ENCODE peak calls at places on chromosomes 6 and 20, in four cellular contexts. A is stimulated activated CD4-positive, alpha-beta T cell treated with anti-CD3 and anti-CD28 coated beads, Interleukin-4, amount 100 ng/mL, for 4 hours; F is GM23248; N is T follicular helper cell. Q is an unnamed sample.
A peak's percentile ranks its signal among the peaks of the same experiment; 100 is the strongest.

GRCh38 chr6:22921831-22922230 is 352.5 kb downstream of the HDGFL1 start:
- DNase-seq in N (no peak), A (no peak), F (no peak), Q (no peak)

GRCh38 chr6:136134751-136135150 is 115.4 kb downstream of the MTFR2 start:
- DNase-seq in F (no peak), N (no peak), A (no peak), Q (no peak)

GRCh38 chr6:134805163-134805562 is 144.7 kb downstream of the ALDH8A1 start:
- DNase-seq in A (no peak), N (no peak), F (no peak), Q (no peak)

GRCh38 chr20:3803289-3803688 is 7.2 kb downstream of the CDC25B start:
- DNase-seq in F (no peak), N (no peak), A (no peak), Q (no peak)

GRCh38 chr6:34129753-34130152 is 16.1 kb downstream of the GRM4 start:
- DNase-seq in N (no peak), A (no peak), F (no peak), Q (no peak)

GRCh38 chr6:13508711-13509705 is 21.6 kb upstream of the GFOD1 start:
- DNase-seq in N (no peak), F (peak; percentile 79), A (no peak), Q (peak; percentile 98)

GRCh38 chr20:341682-342081 is 5.2 kb upstream of the NRSN2 start:
- DNase-seq in N (no peak), F (peak; percentile 88), A (peak; percentile 40), Q (peak; percentile 76)

GRCh38 chr6:90039911-90040310 is 145.6 kb downstream of the GJA10 start:
- DNase-seq in N (no peak), A (no peak), F (peak; percentile 42), Q (no peak)

GRCh38 chr6:97645757-97646156 is 362.7 kb upstream of the MMS22L start:
- DNase-seq in A (no peak), N (no peak), F (no peak), Q (no peak)

GRCh38 chr20:22918286-22918983 is 116.7 kb upstream of the SSTR4 start:
- DNase-seq in A (no peak), N (no peak), F (no peak), Q (no peak)

GRCh38 chr6:56699066-56699654 is 56.5 kb upstream of the DST start:
- DNase-seq in F (peak; percentile 65), A (no peak), N (no peak), Q (peak; percentile 70)

GRCh38 chr6:16278048-16278724 is 39.8 kb downstream of the GMPR start:
- DNase-seq in A (no peak), N (no peak), F (no peak), Q (no peak)

GRCh38 chr20:59821201-59821600 is 112.2 kb downstream of the SYCP2 start:
- DNase-seq in A (no peak), F (no peak), N (no peak), Q (no peak)

GRCh38 chr6:153162172-153162571 is 31.1 kb upstream of the RGS17 start:
- DNase-seq in A (no peak), F (no peak), N (no peak), Q (no peak)

GRCh38 chr6:45923831-45924391 is 91.7 kb downstream of the CLIC5 start:
- DNase-seq in A (no peak), F (peak; percentile 81), N (no peak), Q (no peak)

GRCh38 chr20:48463916-48464315 is 363.9 kb downstream of the PREX1 start:
- DNase-seq in N (no peak), F (peak; percentile 69), A (no peak), Q (peak; percentile 34)

GRCh38 chr6:43719511-43719910 is 31.9 kb upstream of the MRPS18A start:
- DNase-seq in N (no peak), F (no peak), A (no peak), Q (no peak)

GRCh38 chr6:22875845-22876244 is 306.5 kb downstream of the HDGFL1 start:
- DNase-seq in F (no peak), A (no peak), N (no peak), Q (no peak)

GRCh38 chr6:16762547-16763477 is 1.6 kb upstream of the ATXN1 start:
- DNase-seq in N (peak; percentile 73), A (peak; percentile 28), F (peak; percentile 96), Q (peak; percentile 87)

GRCh38 chr6:73696990-73697651 is 1.1 kb downstream of the CD109 start:
- DNase-seq in F (peak; percentile 36), N (no peak), A (no peak), Q (no peak)

GRCh38 chr6:158002249-158002950 is 20.7 kb downstream of the SYNJ2 start:
- DNase-seq in F (peak; percentile 65), N (no peak), A (no peak), Q (no peak)

GRCh38 chr20:1225729-1226313 is at the start of gene RAD21L1:
- DNase-seq in N (peak; percentile 82), F (peak; percentile 88), A (peak; percentile 87), Q (peak; percentile 56)

GRCh38 chr6:1915226-1915625 is 305.5 kb downstream of the FOXC1 start:
- DNase-seq in N (no peak), F (no peak), A (no peak), Q (no peak)

GRCh38 chr20:50635676-50636600 is 55.4 kb downstream of the RIPOR3 start:
- DNase-seq in F (peak; percentile 65), A (peak; percentile 47), N (peak; percentile 23), Q (peak; percentile 51)

GRCh38 chr6:40160826-40161225 is 226.6 kb upstream of the MOCS1 start:
- DNase-seq in N (no peak), A (no peak), F (peak; percentile 9), Q (no peak)

GRCh38 chr20:57939499-57939898 is 229.7 kb upstream of the PMEPA1 start:
- DNase-seq in A (no peak), N (no peak), F (no peak), Q (no peak)

GRCh38 chr20:1494436-1494835 is 3.2 kb upstream of the SIRPB2 start:
- DNase-seq in N (no peak), F (no peak), A (no peak), Q (no peak)

GRCh38 chr6:132082421-132082820 is 131.2 kb upstream of the CCN2 start:
- DNase-seq in F (no peak), N (no peak), A (no peak), Q (no peak)

GRCh38 chr6:104325341-104326172 is 534.2 kb downstream of the HACE1 start:
- DNase-seq in F (peak; percentile 50), A (no peak), N (no peak), Q (peak; percentile 28)

GRCh38 chr20:24164360-24164759 is 175.8 kb upstream of the GGTLC1 start:
- DNase-seq in N (peak; percentile 7), F (peak; percentile 9), A (peak; percentile 25), Q (no peak)

GRCh38 chr6:112683106-112683505 is 336.0 kb downstream of the RFPL4B start:
- DNase-seq in F (no peak), A (no peak), N (no peak), Q (no peak)

GRCh38 chr6:1636971-1637871 is 27.5 kb downstream of the FOXC1 start:
- DNase-seq in A (no peak), N (no peak), F (no peak), Q (no peak)

GRCh38 chr6:30942338-30943060 is 1.7 kb downstream of the MUCL3 start:
- DNase-seq in A (no peak), N (no peak), F (peak; percentile 89), Q (peak; percentile 81)